ENCODE peak calls at places on chromosome 21, in four cellular contexts. T is mammary epithelial cell, W is HFF-Myc, Z is mesothelial cell of epicardium. P is an unnamed sample.
A peak's percentile ranks its signal among the peaks of the same experiment; 100 is the strongest.

GRCh38 chr21:42847726-42848125 is 31.6 kb downstream of the WDR4 start:
- DNase-seq in W (no peak), Z (no peak), T (no peak), P (no peak)

GRCh38 chr21:41919666-41920398 is 34.0 kb downstream of the C2CD2 start:
- DNase-seq in Z (no peak), W (no peak), T (no peak), P (no peak)

GRCh38 chr21:21102874-21103273 is 104.7 kb downstream of the NCAM2 start:
- DNase-seq in Z (no peak), T (no peak), W (no peak), P (no peak)

GRCh38 chr21:42541618-42542017 is 28.0 kb downstream of the SLC37A1 start:
- DNase-seq in W (no peak), T (no peak), Z (no peak), P (no peak)

GRCh38 chr21:22374218-22374969 is 1376.2 kb downstream of the NCAM2 start:
- DNase-seq in T (no peak), W (no peak), Z (no peak), P (no peak)

GRCh38 chr21:19607983-19608668 is 1204.5 kb upstream of the TMPRSS15 start:
- DNase-seq in W (no peak), T (no peak), Z (no peak), P (peak; percentile 24)

GRCh38 chr21:21921410-21922232 is 923.4 kb downstream of the NCAM2 start:
- DNase-seq in Z (no peak), W (no peak), T (no peak), P (peak; percentile 60)

GRCh38 chr21:29526545-29526944 is 227.8 kb downstream of the BACH1 start:
- DNase-seq in W (no peak), T (no peak), Z (no peak), P (no peak)

GRCh38 chr21:26162081-26162480 is 8.5 kb downstream of the APP start:
- DNase-seq in T (no peak), Z (no peak), W (no peak), P (no peak)

GRCh38 chr21:28148400-28149064 is 844.1 kb downstream of the LTN1 start:
- DNase-seq in T (no peak), W (no peak), Z (no peak), P (peak; percentile 44)

GRCh38 chr21:42513151-42513984 is at the start of gene SLC37A1:
- DNase-seq in T (no peak), W (no peak), Z (no peak), P (peak; percentile 11)

GRCh38 chr21:28513450-28513849 is 479.2 kb downstream of the LTN1 start:
- DNase-seq in W (no peak), T (no peak), Z (no peak), P (no peak)

GRCh38 chr21:26659181-26659580 is 86.1 kb upstream of the CYYR1 start:
- DNase-seq in W (peak; percentile 17), Z (no peak), T (peak; percentile 54), P (peak; percentile 9)

GRCh38 chr21:41653944-41654625 is 112.8 kb downstream of the RIPK4 start:
- DNase-seq in T (peak; percentile 60), W (no peak), Z (no peak), P (peak; percentile 74)

GRCh38 chr21:42403611-42404231 is at the start of gene UBASH3A:
- DNase-seq in Z (no peak), T (no peak), W (no peak), P (no peak)

GRCh38 chr21:41557884-41558283 is 49.9 kb upstream of the TMPRSS2 start:
- DNase-seq in T (no peak), W (no peak), Z (no peak), P (no peak)

GRCh38 chr21:28518620-28519019 is 474.1 kb downstream of the LTN1 start:
- DNase-seq in Z (no peak), W (no peak), T (no peak), P (peak; percentile 6)

GRCh38 chr21:29313662-29314408 is 15.1 kb downstream of the BACH1 start:
- DNase-seq in T (no peak), W (no peak), Z (no peak), P (no peak)

GRCh38 chr21:17045214-17045835 is 467.5 kb upstream of the CXADR start:
- DNase-seq in W (peak; percentile 27), Z (no peak), T (peak; percentile 6), P (peak; percentile 45)

GRCh38 chr21:38477241-38477640 is 21.0 kb downstream of the ERG start:
- DNase-seq in T (no peak), Z (no peak), W (no peak), P (no peak)

GRCh38 chr21:41931041-41931451 is 22.8 kb downstream of the C2CD2 start:
- DNase-seq in W (no peak), T (peak; percentile 87), Z (no peak), P (peak; percentile 76)

GRCh38 chr21:42858957-42859890 is 20.1 kb downstream of the WDR4 start:
- DNase-seq in T (no peak), Z (no peak), W (no peak), P (no peak)

GRCh38 chr21:28798798-28799197 is 193.9 kb downstream of the LTN1 start:
- DNase-seq in Z (no peak), W (no peak), T (no peak), P (peak; percentile 17)

GRCh38 chr21:42277593-42277992 is 37.6 kb downstream of the TFF3 start:
- DNase-seq in W (no peak), Z (no peak), T (no peak), P (no peak)

GRCh38 chr21:27425172-27425571 is 458.3 kb upstream of the ADAMTS5 start:
- DNase-seq in Z (no peak), T (no peak), W (no peak), P (no peak)

GRCh38 chr21:36321325-36322082 is 1.5 kb downstream of the MORC3 start:
- DNase-seq in Z (no peak), W (no peak), T (peak; percentile 56), P (peak; percentile 43)

GRCh38 chr21:36322083-36322424 is 2.1 kb downstream of the MORC3 start:
- DNase-seq in Z (no peak), W (no peak), T (no peak), P (no peak)

GRCh38 chr21:36319767-36320420 is at the start of gene MORC3:
- DNase-seq in Z (peak; percentile 98), T (peak; percentile 99), W (peak; percentile 98), P (peak; percentile 99)

GRCh38 chr21:36323032-36323431 is 3.0 kb downstream of the MORC3 start:
- DNase-seq in T (peak; percentile 45), W (no peak), Z (no peak), P (peak; percentile 28)

DNA sequence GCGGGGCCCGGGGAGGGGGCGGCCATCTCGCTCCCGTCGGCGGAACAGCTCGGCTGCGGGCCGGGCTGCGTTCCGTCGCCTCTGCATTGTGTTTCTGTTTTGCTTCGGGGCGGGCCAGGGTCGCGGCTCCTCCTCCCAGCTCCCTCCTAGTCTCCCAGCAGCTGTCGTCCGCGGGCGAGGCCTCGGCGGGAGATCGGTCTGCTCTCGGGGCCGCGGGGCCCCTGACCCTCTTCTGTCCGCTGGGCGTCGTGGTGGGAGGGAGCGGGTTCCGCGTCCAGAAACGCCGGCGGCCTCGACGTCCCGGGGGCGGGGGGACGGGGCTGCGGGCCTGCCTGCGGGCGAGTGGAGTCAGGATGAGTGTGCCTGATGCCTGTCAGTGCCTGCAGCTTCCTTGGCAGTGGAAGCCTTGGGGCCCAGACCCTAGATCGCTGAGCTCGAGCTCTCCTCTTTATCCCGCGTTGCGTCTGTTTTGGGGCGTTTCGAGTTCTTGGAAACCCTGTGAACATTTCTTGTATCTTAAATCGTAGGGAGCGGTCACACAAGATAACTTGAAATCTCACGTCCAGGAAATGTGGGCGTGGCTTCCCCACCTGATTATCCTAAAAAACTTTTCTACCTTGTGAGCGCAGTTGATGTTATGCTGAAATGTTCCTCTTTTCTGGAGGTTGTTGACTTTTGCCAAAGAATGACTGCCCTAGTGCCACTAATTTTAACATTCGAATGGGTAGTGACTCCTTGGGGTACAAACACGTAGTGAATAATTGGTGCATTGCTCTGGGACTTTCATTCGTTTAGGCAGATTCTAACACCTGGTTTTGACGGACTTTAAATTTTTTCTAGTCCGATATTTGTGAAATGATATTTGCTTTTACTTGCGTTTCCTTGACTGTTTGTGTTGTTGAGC is 676 bp downstream of the MORC3 start:
- DNase-seq in T (peak; percentile 88), Z (peak; percentile 33), W (no peak), P (peak; percentile 71)
- TF ChIP-seq CTCF in T (no peak), Z (no peak), W (no peak), P (no peak)

GRCh38 chr21:45927851-45928850 is 53.4 kb upstream of the COL6A1 start:
- DNase-seq in T (no peak), W (no peak), Z (no peak), P (no peak)

GRCh38 chr21:45927032-45927431 is 54.5 kb upstream of the COL6A1 start:
- DNase-seq in W (no peak), Z (no peak), T (no peak), P (no peak)

GRCh38 chr21:45929477-45929876 is 52.1 kb upstream of the COL6A1 start:
- DNase-seq in Z (no peak), T (no peak), W (no peak), P (no peak)

GRCh38 chr21:45923146-45923545 is 58.4 kb upstream of the COL6A1 start:
- DNase-seq in Z (no peak), W (peak; percentile 25), T (peak; percentile 44), P (peak; percentile 57)

DNA sequence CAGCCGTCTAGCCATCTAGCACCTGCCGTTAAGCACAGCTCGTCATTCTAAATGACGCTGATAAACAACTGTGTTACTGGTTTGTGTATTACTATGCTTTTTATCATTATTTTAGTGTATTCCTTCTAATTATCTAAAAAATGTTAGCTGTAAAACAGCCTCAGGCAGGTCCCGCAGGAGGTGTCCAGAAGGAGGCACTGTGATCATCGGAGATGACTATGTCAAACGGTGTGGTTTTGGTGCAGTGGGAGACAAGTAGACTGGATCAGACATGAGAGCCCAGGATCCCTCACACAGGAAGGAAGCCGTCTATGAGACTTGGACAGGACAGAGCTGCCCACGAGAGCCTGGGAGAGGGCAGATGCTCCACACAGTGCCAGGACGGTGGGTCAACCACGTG is 55.3 kb upstream of the COL6A1 start:
- DNase-seq in Z (no peak), W (no peak), T (no peak), P (no peak)
- TF ChIP-seq CTCF in Z (no peak), W (no peak), T (no peak), P (no peak)

DNA sequence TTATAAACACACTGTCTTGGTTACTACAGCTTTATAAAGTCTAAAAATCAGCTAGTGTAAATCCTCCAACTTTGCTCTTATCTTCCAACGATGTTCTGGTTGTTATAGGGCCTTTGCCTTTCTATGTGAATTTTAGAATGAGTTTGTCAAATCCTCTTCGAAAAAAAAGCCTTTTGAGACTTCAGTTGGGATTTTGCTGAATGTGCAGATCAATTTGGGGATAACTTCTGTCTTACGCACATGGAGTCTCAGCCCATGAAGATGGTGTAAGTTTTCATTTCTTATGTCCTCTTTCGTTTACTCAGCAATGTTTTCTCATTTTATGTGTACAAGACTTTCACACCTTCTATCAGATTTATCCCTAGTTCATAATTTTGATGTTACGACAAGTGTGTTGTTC is 64.8 kb upstream of the ADARB1 start:
- DNase-seq in Z (no peak), T (no peak), W (no peak), P (no peak)
- TF ChIP-seq CTCF in Z (no peak), T (no peak), W (no peak), P (no peak)

GRCh38 chr21:35204850-35205564 is 155.9 kb upstream of the RUNX1 start:
- DNase-seq in W (peak; percentile 78), Z (no peak), T (no peak), P (no peak)
- TF ChIP-seq CTCF in W (peak; percentile 11), Z (no peak), T (no peak), P (no peak)

GRCh38 chr21:31873696-31874599 is 1.1 kb downstream of the HUNK start:
- DNase-seq in Z (peak; percentile 73), T (no peak), W (no peak), P (no peak)
- TF ChIP-seq CTCF in Z (peak; percentile 81), T (no peak), W (peak; percentile 60), P (peak; percentile 47)